ENCODE peak calls at places on chromosome 9, in four cellular contexts. Y, K, P and D are unnamed samples. For H3K4me1 and H3K36me3, the result is how much of the 10 kb centered on the place peaks cover.

GRCh38 chr9:1726993-1727759 is 288.0 kb upstream of the SMARCA2 start:
- DNase-seq in Y (no peak), K (no peak), P (no peak), D (no peak)

GRCh38 chr9:36276840-36277239 is 18.6 kb upstream of the GNE start:
- DNase-seq in K (peak), Y (no peak), P (no peak), D (no peak)

GRCh38 chr9:22238809-22239684 is 207.6 kb upstream of the DMRTA1 start:
- DNase-seq in K (peak), Y (peak), P (no peak), D (no peak)

GRCh38 chr9:86734762-86735161 is 212.5 kb downstream of the GAS1 start:
- DNase-seq in Y (no peak), P (no peak), K (no peak), D (no peak)

GRCh38 chr9:16619897-16620296 is 250.6 kb downstream of the BNC2 start:
- DNase-seq in K (no peak), P (no peak), Y (no peak), D (no peak)

GRCh38 chr9:118751077-118751847 is 618.0 kb downstream of the BRINP1 start:
- DNase-seq in K (no peak), Y (no peak), P (no peak), D (no peak)

GRCh38 chr9:2362170-2362569 is 259.4 kb upstream of the VLDLR start:
- DNase-seq in Y (no peak), K (no peak), P (no peak), D (no peak)

GRCh38 chr9:132121021-132121420 is 40.8 kb upstream of the NTNG2 start:
- DNase-seq in K (no peak), Y (no peak), P (no peak), D (no peak)

GRCh38 chr9:114345493-114346065 is 15.9 kb downstream of the ORM2 start:
- DNase-seq in K (no peak), P (no peak), Y (no peak), D (no peak)

GRCh38 chr9:6218099-6218502 is 2.5 kb downstream of the IL33 start:
- DNase-seq in Y (no peak), K (no peak), P (no peak), D (no peak)

GRCh38 chr9:121156263-121156731 is 45.4 kb downstream of the RAB14 start:
- DNase-seq in Y (no peak), P (no peak), K (no peak), D (no peak)

GRCh38 chr9:13613296-13613695 is 333.8 kb upstream of the MPDZ start:
- DNase-seq in P (no peak), K (no peak), Y (no peak), D (no peak)

GRCh38 chr9:18861599-18862546 is 171.1 kb downstream of the SAXO1 start:
- DNase-seq in Y (no peak), K (no peak), P (no peak), D (no peak)

GRCh38 chr9:70829591-70830265 is 291.7 kb downstream of the TRPM3 start:
- DNase-seq in P (no peak), Y (no peak), K (no peak), D (no peak)

GRCh38 chr9:14014744-14015143 is 299.2 kb downstream of the NFIB start:
- DNase-seq in K (no peak), Y (no peak), P (no peak), D (no peak)

GRCh38 chr9:95433096-95433852 is 83.5 kb downstream of the PTCH1 start:
- DNase-seq in Y (no peak), K (no peak), P (no peak), D (no peak)

GRCh38 chr9:6889868-6890267 is 132.1 kb downstream of the KDM4C start:
- DNase-seq in K (no peak), Y (no peak), P (no peak), D (no peak)

GRCh38 chr9:92634712-92635605 is 35.0 kb downstream of the IPPK start:
- DNase-seq in K (peak), P (peak), Y (peak), D (peak)

GRCh38 chr9:94821098-94821930 is 94.8 kb downstream of the AOPEP start:
- DNase-seq in K (no peak), P (no peak), Y (no peak), D (no peak)

GRCh38 chr9:34669809-34670562 is 7.5 kb upstream of the CCL27 start:
- DNase-seq in Y (no peak), K (no peak), P (no peak), D (no peak)

GRCh38 chr9:77375956-77376532 is 198.7 kb downstream of the VPS13A start:
- DNase-seq in P (no peak), Y (no peak), K (no peak), D (no peak)

GRCh38 chr9:128275198-128276007 is at the start of gene GOLGA2:
- DNase-seq in K (peak), Y (peak), P (peak), D (no peak)

GRCh38 chr9:34252670-34253459 is 74.0 kb downstream of the UBAP1 start:
- DNase-seq in K (peak), P (peak), Y (peak), D (peak)

GRCh38 chr9:31582561-31582960 is 801.9 kb upstream of the ACO1 start:
- DNase-seq in K (no peak), P (no peak), Y (no peak), D (no peak)

GRCh38 chr9:111559000-111559610 is 34.1 kb downstream of the ZNF483 start:
- DNase-seq in Y (no peak), P (no peak), K (no peak), D (no peak)

GRCh38 chr9:127927457-127928231 is 2.9 kb downstream of the PIP5KL1 start:
- DNase-seq in K (no peak), P (peak), Y (peak), D (no peak)

GRCh38 chr9:15936316-15936869 is 383.6 kb downstream of the CCDC171 start:
- DNase-seq in P (no peak), K (no peak), Y (no peak), D (no peak)

GRCh38 chr9:107557236-107557990 is 67.8 kb upstream of the KLF4 start:
- DNase-seq in K (no peak), Y (peak), P (no peak), D (no peak)

GRCh38 chr9:96617439-96618185 is 2.0 kb downstream of the CDC14B start:
- DNase-seq in P (no peak), K (no peak), Y (no peak), D (no peak)

GRCh38 chr9:130632841-130633240 is 31.6 kb upstream of the PRDM12 start:
- DNase-seq in K (no peak), P (no peak), Y (no peak), D (no peak)
- H3K4me1 ChIP-seq in K (under half), P (under half), Y (under half), D (under half)

GRCh38 chr9:8696536-8696935 is 897.0 kb upstream of the DMAC1 start:
- DNase-seq in P (no peak), K (no peak), Y (no peak), D (no peak)

GRCh38 chr9:8693147-8693921 is 893.8 kb upstream of the DMAC1 start:
- DNase-seq in P (no peak), K (no peak), Y (no peak), D (no peak)

DNA sequence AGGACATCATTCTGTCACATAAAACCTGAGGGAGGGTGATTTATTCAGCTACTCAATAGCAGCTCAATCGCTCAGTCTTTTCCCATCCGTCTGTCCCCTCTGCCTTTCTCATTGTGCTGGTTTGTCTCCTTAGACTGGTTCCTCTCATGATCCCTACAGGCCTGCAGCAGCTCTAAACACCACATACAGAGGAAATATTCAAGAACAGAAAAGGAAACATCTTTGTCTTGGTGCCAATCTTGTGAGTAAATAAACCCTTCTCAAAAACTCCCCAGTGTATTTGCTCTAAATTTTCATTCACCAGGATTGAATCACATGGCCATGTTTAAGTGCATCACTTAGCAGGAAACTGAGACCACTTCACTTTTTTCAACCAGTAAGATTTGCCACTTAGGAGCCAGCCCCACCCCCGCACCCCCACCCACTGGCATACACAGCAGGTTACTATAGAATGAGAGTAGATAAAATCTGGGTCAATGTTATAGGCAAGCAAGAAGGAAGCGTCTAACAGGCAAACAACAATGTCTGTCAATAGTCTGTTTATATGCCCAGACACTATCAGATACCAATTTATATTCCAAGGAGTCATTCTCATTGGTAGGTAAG is 895.5 kb upstream of the DMAC1 start:
- DNase-seq in P (no peak), Y (no peak), K (no peak), D (no peak)
- TF ChIP-seq TCF7L2 in P (no peak), Y (no peak), K (no peak), D (no peak)

GRCh38 chr9:89477811-89478583 is 19.9 kb downstream of the SEMA4D start:
- DNase-seq in Y (no peak), K (no peak), P (no peak), D (no peak)
- H3K36me3 ChIP-seq in Y (under half), K (under half), P (under half), D (under half)

DNA sequence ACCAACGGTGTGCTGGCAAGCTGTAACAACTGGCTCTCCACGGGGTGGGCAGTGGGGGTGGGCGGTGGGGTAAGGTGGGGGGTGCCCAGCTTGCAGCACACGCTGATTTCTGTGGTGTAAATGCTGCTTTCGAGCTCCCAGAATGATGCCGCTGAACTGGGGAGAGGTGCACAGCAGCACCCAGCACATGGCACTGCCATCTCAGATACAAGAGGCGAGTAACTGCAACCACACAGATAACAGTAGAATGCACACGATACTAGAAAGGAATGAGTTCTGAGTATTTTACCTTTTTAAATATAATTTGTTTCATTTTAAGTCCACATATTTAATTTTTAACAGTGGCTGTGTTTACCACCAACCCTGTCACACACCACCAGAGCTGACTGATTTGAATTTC is 87.9 kb downstream of the SEMA4D start:
- DNase-seq in Y (no peak), K (no peak), P (no peak), D (no peak)
- H3K4me1 ChIP-seq in Y (under half), K (under half), P (under half), D (under half)

DNA sequence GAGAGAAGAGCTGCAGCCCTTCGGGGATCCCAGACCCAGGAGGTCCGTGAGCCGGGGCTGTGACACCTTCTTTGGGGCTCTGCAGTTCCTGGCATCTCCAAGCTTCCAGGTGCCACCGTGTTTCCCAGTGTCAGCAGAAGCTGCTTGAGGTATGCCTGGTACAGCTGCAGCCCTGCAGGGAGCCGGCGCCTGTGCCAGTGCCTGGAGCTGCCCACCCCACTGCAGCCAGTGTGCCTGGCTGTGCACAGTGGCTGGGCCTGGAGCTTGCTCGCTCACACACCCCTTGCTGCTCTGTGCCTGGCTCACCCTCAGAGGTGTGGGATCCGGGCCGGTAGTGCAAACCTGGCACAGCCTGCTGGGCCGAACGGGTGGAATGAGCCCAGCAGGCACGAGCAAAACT is 65.5 kb downstream of the NACC2 start:
- DNase-seq in K (no peak), Y (no peak), P (no peak), D (no peak)
- TF ChIP-seq TCF7L2 in K (no peak), Y (no peak), P (no peak), D (no peak)

GRCh38 chr9:89755835-89756234 is 151.0 kb downstream of the GADD45G start:
- DNase-seq in Y (no peak), P (no peak), K (no peak), D (no peak)
- H3K36me3 ChIP-seq in Y (under half), P (under half), K (under half), D (under half)

DNA sequence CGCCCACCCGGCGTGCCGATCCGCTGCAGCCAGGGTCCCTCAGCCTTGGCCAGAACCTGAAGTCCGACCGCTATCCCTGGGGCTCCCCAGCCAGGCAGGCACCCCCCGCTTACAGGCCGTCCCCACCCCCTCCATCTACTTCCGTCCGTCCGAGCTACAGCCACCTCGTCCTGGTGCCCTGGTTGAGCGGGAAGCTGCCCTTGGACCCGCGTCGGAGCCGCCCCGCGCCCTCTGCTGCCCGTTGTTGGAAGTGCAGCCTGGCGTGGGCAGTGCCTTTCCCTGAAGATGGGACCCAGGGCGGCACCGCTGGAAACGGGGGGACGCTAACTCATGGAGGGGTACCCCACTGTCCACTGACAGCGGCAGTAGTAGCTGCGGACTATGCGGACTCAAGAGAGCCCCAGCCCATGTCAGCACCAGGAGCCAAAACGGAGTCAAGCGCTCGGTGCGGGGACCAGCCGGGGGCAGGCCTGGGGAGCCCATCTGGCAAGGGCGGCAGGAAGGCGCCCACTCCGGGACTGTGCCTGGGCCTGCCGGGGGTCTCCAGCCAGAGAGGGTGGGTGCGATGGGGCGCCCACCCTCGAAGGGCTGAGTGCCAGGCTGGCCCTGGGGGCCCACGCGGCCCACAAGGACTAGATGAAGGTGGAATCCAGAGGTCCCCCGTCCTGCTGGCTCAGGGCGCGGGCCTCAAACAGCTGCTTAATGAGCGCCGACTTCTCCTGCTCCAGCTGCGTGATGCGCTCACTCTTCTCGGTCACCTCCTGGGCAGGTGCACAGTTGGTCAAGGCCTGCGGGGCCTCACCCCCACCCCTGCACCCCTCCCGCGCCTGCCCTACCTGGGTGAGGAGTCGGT is 6.1 kb downstream of the SAPCD2 start:
- DNase-seq in P (peak), Y (no peak), K (peak), D (no peak)
- H3K4me1 ChIP-seq in P (under half), Y (under half), K (under half), D (under half)

DNA sequence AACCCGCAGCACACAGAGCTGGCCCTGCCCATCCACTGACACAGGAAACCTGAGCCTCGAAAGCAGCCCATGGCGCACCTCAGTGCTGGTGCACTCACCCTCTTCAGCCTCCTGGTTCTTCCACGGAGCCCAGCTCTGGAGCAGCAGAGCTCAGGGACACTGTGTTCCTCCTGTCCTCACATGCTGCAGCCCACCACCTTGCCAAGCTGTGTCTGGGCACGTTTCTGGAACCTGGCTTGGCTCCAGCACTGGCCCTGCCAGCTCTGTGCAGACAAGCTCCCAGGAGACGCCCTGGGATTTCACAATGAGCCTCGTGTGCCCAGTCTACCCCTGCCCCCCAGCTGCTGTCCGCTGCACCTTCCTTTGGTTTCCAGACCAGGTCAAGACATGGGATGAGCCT is 119.5 kb downstream of the SYK start:
- DNase-seq in Y (no peak), P (no peak), K (no peak), D (no peak)
- TF ChIP-seq TCF7L2 in Y (no peak), P (no peak), K (no peak), D (no peak)

GRCh38 chr9:136472640-136473353 is 10.0 kb downstream of the SEC16A start:
- DNase-seq in K (no peak), Y (no peak), P (no peak), D (no peak)

GRCh38 chr9:136471802-136472487 is 10.9 kb downstream of the SEC16A start:
- DNase-seq in Y (no peak), P (no peak), K (no peak), D (no peak)

GRCh38 chr9:136474021-136474640 is 8.7 kb downstream of the SEC16A start:
- DNase-seq in K (no peak), Y (no peak), P (no peak), D (no peak)

GRCh38 chr9:136474974-136475865 is 7.6 kb downstream of the SEC16A start:
- DNase-seq in P (no peak), Y (no peak), K (no peak), D (no peak)

DNA sequence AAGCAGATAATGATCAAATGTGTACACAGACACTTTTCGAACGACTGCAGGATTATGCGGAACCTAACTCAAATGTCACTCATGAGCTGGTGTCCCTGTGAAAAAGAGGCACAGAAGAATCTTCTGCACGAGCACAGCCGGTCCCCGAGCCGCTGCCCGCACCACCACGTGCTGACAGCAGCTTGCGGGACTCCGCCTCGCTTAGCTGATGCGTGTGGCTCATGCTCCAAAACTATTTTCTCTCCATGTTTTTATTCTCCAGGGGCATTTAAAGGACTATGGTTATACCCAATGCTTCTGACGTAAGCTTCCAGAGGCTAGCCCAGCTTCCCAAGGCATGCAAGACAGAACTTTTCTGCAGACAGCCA is 9.5 kb downstream of the SEC16A start:
- DNase-seq in Y (no peak), K (no peak), P (no peak), D (no peak)
- H3K36me3 ChIP-seq in Y (half or more), K (under half), P (half or more), D (under half)